ENCODE peak calls at places on chromosomes 7 and 10, in six cellular contexts. Y is fibroblast of lung; A is activated CD8-positive, alpha-beta memory T cell treated with anti-CD3 and anti-CD28 coated beads for 24 hours; K is PC-9; P is activated T-cell treated with anti-CD3 and anti-CD28 coated beads for 1 hour; G is AG08395. B is an unnamed sample.

GRCh38 chr7:55546826-55547225 is 25.5 kb downstream of the VOPP1 start:
- DNase-seq in A (peak), Y (peak), K (peak), P (no peak), G (peak), B (no peak)

GRCh38 chr10:408223-408622 is 273.0 kb downstream of the ZMYND11 start:
- DNase-seq in P (no peak), G (peak), A (no peak), K (no peak), Y (no peak), B (no peak)

GRCh38 chr7:144063710-144064109 is 5.9 kb upstream of the OR2A25 start:
- DNase-seq in G (no peak), P (no peak), A (no peak), K (no peak), Y (no peak), B (no peak)

GRCh38 chr10:108544500-108545120 is 1378.7 kb downstream of the XPNPEP1 start:
- DNase-seq in A (no peak), G (peak), P (no peak), K (peak), Y (peak), B (peak)

GRCh38 chr7:158863611-158864506 is 7.5 kb downstream of the DYNC2I1 start:
- DNase-seq in G (peak), Y (peak), P (no peak), K (peak), A (peak), B (peak)

GRCh38 chr10:76315240-76315639 is 883.8 kb downstream of the LRMDA start:
- DNase-seq in P (no peak), K (no peak), Y (no peak), A (no peak), G (no peak), B (no peak)

GRCh38 chr7:26105931-26106330 is 46.1 kb upstream of the NFE2L3 start:
- DNase-seq in P (no peak), Y (no peak), A (no peak), K (no peak), G (no peak), B (no peak)

GRCh38 chr7:127107601-127108007 is 145.1 kb downstream of the GRM8 start:
- DNase-seq in A (no peak), P (peak), Y (peak), G (peak), K (peak), B (peak)

GRCh38 chr7:92748509-92748908 is 87.9 kb downstream of the CDK6 start:
- DNase-seq in G (no peak), P (no peak), A (no peak), Y (no peak), K (no peak), B (no peak)

GRCh38 chr7:19464751-19465150 is 244.1 kb downstream of the POLR1F start:
- DNase-seq in G (no peak), P (no peak), A (no peak), K (no peak), Y (no peak), B (no peak)

GRCh38 chr10:77162697-77163096 is 474.9 kb downstream of the KCNMA1 start:
- DNase-seq in G (no peak), A (no peak), Y (peak), P (no peak), K (no peak), B (no peak)

GRCh38 chr7:157046681-157047080 is 36.2 kb upstream of the MNX1 start:
- DNase-seq in A (no peak), K (no peak), P (no peak), Y (peak), G (peak), B (no peak)

GRCh38 chr7:15967121-15967520 is 280.6 kb upstream of the MEOX2 start:
- DNase-seq in P (no peak), A (no peak), G (no peak), K (no peak), Y (no peak), B (no peak)

GRCh38 chr10:53111529-53111928 is 338.9 kb upstream of the MBL2 start:
- DNase-seq in K (peak), Y (no peak), G (no peak), P (no peak), A (no peak), B (no peak)

GRCh38 chr7:10257438-10257837 is 716.2 kb upstream of the PHF14 start:
- DNase-seq in A (no peak), P (no peak), G (no peak), K (no peak), Y (peak), B (no peak)

GRCh38 chr7:116249969-116250553 is 39.7 kb downstream of the TES start:
- DNase-seq in K (no peak), Y (peak), A (no peak), P (no peak), G (peak), B (peak)

GRCh38 chr10:62503871-62504270 is 129.7 kb downstream of the ZNF365 start:
- DNase-seq in P (no peak), A (no peak), G (no peak), K (no peak), Y (peak), B (no peak)

GRCh38 chr7:70131807-70132565 is 533.7 kb downstream of the AUTS2 start:
- DNase-seq in Y (no peak), A (no peak), G (no peak), K (no peak), P (no peak), B (no peak)

GRCh38 chr10:30437039-30437781 is 3.2 kb downstream of the MAP3K8 start:
- DNase-seq in A (no peak), Y (peak), K (no peak), G (no peak), P (no peak), B (no peak)

GRCh38 chr10:33327750-33328149 is 6.7 kb downstream of the NRP1 start:
- DNase-seq in Y (peak), A (no peak), G (no peak), P (no peak), K (no peak), B (no peak)

GRCh38 chr7:79823246-79823951 is 311.2 kb upstream of the GNAI1 start:
- DNase-seq in P (no peak), G (no peak), Y (peak), A (no peak), K (no peak), B (no peak)

GRCh38 chr10:103707956-103708626 is 147.3 kb downstream of the SH3PXD2A start:
- DNase-seq in G (no peak), A (no peak), Y (no peak), P (no peak), K (no peak), B (no peak)

GRCh38 chr10:63699785-63700184 is 178.6 kb downstream of the REEP3 start:
- DNase-seq in G (no peak), A (no peak), K (no peak), P (no peak), Y (peak), B (no peak)

GRCh38 chr7:138483516-138483915 is 23.5 kb downstream of the TRIM24 start:
- DNase-seq in G (no peak), Y (no peak), A (no peak), K (no peak), P (no peak), B (no peak)

GRCh38 chr7:148078126-148078525 is 512.4 kb upstream of the C7orf33 start:
- DNase-seq in K (no peak), G (no peak), Y (no peak), P (no peak), A (no peak), B (no peak)

GRCh38 chr7:145732521-145732920 is 384.1 kb upstream of the CNTNAP2 start:
- DNase-seq in K (no peak), G (peak), Y (no peak), A (no peak), P (no peak), B (no peak)

GRCh38 chr7:31776616-31777015 is 89.6 kb downstream of the PPP1R17 start:
- DNase-seq in P (no peak), G (peak), K (no peak), Y (peak), A (no peak), B (no peak)

GRCh38 chr7:107044347-107045194 is at the start of gene PRKAR2B:
- DNase-seq in G (peak), P (peak), A (peak), Y (peak), K (peak), B (peak)

GRCh38 chr10:102229810-102230263 is 3.7 kb downstream of the ELOVL3 start:
- DNase-seq in P (peak), A (peak), K (peak), G (peak), Y (peak), B (peak)

GRCh38 chr10:132423966-132424847 is 27.2 kb downstream of the PWWP2B start:
- DNase-seq in P (no peak), K (no peak), Y (no peak), A (no peak), G (no peak), B (no peak)

GRCh38 chr7:98872328-98872924 is 2.6 kb upstream of the TMEM130 start:
- DNase-seq in P (no peak), G (peak), Y (no peak), K (peak), A (no peak), B (no peak)

GRCh38 chr10:99784731-99785441 is 2.4 kb downstream of the ABCC2 start:
- DNase-seq in Y (peak), K (no peak), P (no peak), A (no peak), G (no peak), B (no peak)

GRCh38 chr10:35875281-35875680 is 233.2 kb upstream of the FZD8 start:
- DNase-seq in A (no peak), P (no peak), Y (peak), G (no peak), K (no peak), B (no peak)

GRCh38 chr7:117777335-117778150 is 95.7 kb downstream of the CTTNBP2 start:
- DNase-seq in P (no peak), Y (peak), G (no peak), A (no peak), K (peak), B (no peak)

GRCh38 chr7:3028071-3028766 is 15.4 kb downstream of the CARD11 start:
- DNase-seq in P (no peak), Y (peak), G (no peak), K (peak), A (peak), B (no peak)